ENCODE peak calls at places on chromosomes 7 and 10, in five cellular contexts. L is NCI-H2029; X is NCI-H1694; O is activated CD8-positive, alpha-beta memory T cell treated with anti-CD3 and anti-CD28 coated beads for 4 hours; H is activated effector memory CD4-positive, alpha-beta T cell treated with Interleukin-2 at 50 U/mL for 16 hours. Q is an unnamed sample.

GRCh38 chr7:93461350-93461749 is 113.2 kb downstream of the CALCR start:
- DNase-seq in L (peak), X (peak), O (no peak), H (no peak), Q (no peak)

GRCh38 chr7:46854958-46855473 is 726.9 kb downstream of the TNS3 start:
- DNase-seq in L (no peak), X (no peak), O (no peak), H (no peak), Q (peak)

GRCh38 chr7:139855498-139856270 is 26.6 kb downstream of the TBXAS1 start:
- DNase-seq in L (no peak), X (no peak), O (no peak), H (no peak), Q (no peak)

GRCh38 chr7:105112440-105113418 is 98.7 kb downstream of the KMT2E start:
- DNase-seq in L (no peak), X (no peak), O (no peak), H (no peak), Q (no peak)

GRCh38 chr7:132276986-132277716 is 299.1 kb downstream of the PLXNA4 start:
- DNase-seq in L (no peak), X (peak), O (no peak), H (no peak), Q (peak)

GRCh38 chr7:91692800-91693199 is 187.7 kb downstream of the MTERF1 start:
- DNase-seq in L (no peak), X (no peak), O (no peak), H (no peak), Q (no peak)

GRCh38 chr7:88037050-88037449 is 103.0 kb downstream of the ADAM22 start:
- DNase-seq in L (no peak), X (no peak), O (no peak), H (no peak), Q (no peak)

GRCh38 chr7:111292026-111292430 is 201.1 kb downstream of the LRRN3 start:
- DNase-seq in L (no peak), X (no peak), O (no peak), H (no peak), Q (no peak)

GRCh38 chr7:22872087-22872807 is 49.6 kb upstream of the TOMM7 start:
- DNase-seq in L (no peak), X (no peak), O (no peak), H (no peak), Q (no peak)

GRCh38 chr10:7085913-7086589 is 324.8 kb downstream of the SFMBT2 start:
- DNase-seq in L (no peak), X (no peak), O (no peak), H (no peak), Q (peak)

GRCh38 chr10:130606001-130606405 is 469.8 kb downstream of the GLRX3 start:
- DNase-seq in L (no peak), X (no peak), O (no peak), H (no peak), Q (no peak)

GRCh38 chr7:51023547-51023946 is 240.9 kb upstream of the GRB10 start:
- DNase-seq in L (no peak), X (no peak), O (no peak), H (no peak), Q (no peak)

GRCh38 chr7:48171190-48171589 is at the start of gene ABCA13:
- DNase-seq in L (no peak), X (no peak), O (no peak), H (no peak), Q (no peak)

GRCh38 chr10:110327262-110327914 is 22.7 kb upstream of the SMNDC1 start:
- DNase-seq in L (no peak), X (no peak), O (no peak), H (no peak), Q (no peak)

GRCh38 chr10:116440330-116441030 is 12.8 kb downstream of the PNLIPRP3 start:
- DNase-seq in L (no peak), X (no peak), O (no peak), H (no peak), Q (no peak)

GRCh38 chr10:43235070-43235900 is 31.6 kb downstream of the RASGEF1A start:
- DNase-seq in L (no peak), X (no peak), O (no peak), H (no peak), Q (no peak)

GRCh38 chr10:49700997-49701396 is 21.5 kb downstream of the C10orf53 start:
- DNase-seq in L (peak), X (no peak), O (no peak), H (no peak), Q (no peak)

GRCh38 chr7:38932509-38933168 is 23.6 kb upstream of the VPS41 start:
- DNase-seq in L (peak), X (peak), O (no peak), H (no peak), Q (peak)

GRCh38 chr10:32139223-32140073 is 83.2 kb upstream of the KIF5B start:
- DNase-seq in L (no peak), X (no peak), O (no peak), H (no peak), Q (peak)

GRCh38 chr10:3723706-3724225 is 61.2 kb downstream of the KLF6 start:
- DNase-seq in L (no peak), X (no peak), O (no peak), H (no peak), Q (no peak)

GRCh38 chr7:44617225-44617885 is 10.9 kb downstream of the OGDH start:
- DNase-seq in L (no peak), X (no peak), O (no peak), H (no peak), Q (peak)

GRCh38 chr10:50407077-50407801 is 155.9 kb upstream of the ASAH2 start:
- DNase-seq in L (no peak), X (no peak), O (no peak), H (no peak), Q (no peak)

GRCh38 chr7:15821484-15822122 is 135.1 kb upstream of the MEOX2 start:
- DNase-seq in L (no peak), X (no peak), O (no peak), H (no peak), Q (no peak)

GRCh38 chr7:156985101-156985967 is 25.1 kb downstream of the MNX1 start:
- DNase-seq in L (no peak), X (peak), O (no peak), H (no peak), Q (no peak)

GRCh38 chr10:970311-971149 is 17.7 kb upstream of the GTPBP4 start:
- DNase-seq in L (peak), X (no peak), O (no peak), H (no peak), Q (no peak)

GRCh38 chr7:147861058-147861716 is 729.4 kb upstream of the C7orf33 start:
- DNase-seq in L (peak), X (no peak), O (no peak), H (no peak), Q (no peak)

GRCh38 chr10:128180843-128181242 is 54.6 kb upstream of the MKI67 start:
- DNase-seq in L (no peak), X (no peak), O (no peak), H (peak), Q (no peak)

GRCh38 chr7:148856891-148857290 is 27.2 kb downstream of the EZH2 start:
- DNase-seq in L (no peak), X (no peak), O (no peak), H (no peak), Q (peak)

GRCh38 chr7:155190608-155191536 is 106.8 kb upstream of the INSIG1 start:
- DNase-seq in L (no peak), X (no peak), O (peak), H (peak), Q (peak)

GRCh38 chr10:59176241-59177030 is at the start of gene PHYHIPL:
- DNase-seq in L (peak), X (peak), O (no peak), H (no peak), Q (no peak)

Q was measured in RPMI7951.